ENCODE peak calls at places on chromosome 1, in seven cellular contexts. One of them, this sample, is unnamed. For H3K4me1 and H3K36me3, the result is how much of the 10 kb centered on the place peaks cover.

GRCh38 chr1:157969693-157970485 is 23.6 kb upstream of the KIRREL1 start:
- DNase-seq in sigmoid colon: peak
- DNase-seq in breast epithelium: no peak
- DNase-seq in naive thymus-derived CD4-positive, alpha-beta T cell: no peak
- DNase-seq in heart right ventricle: no peak
- DNase-seq in PC-3: peak
- DNase-seq in pancreas: no peak
- DNase-seq in this sample: peak

GRCh38 chr1:153567621-153568366 is 2.1 kb upstream of the S100A2 start:
- DNase-seq in PC-3: peak
- DNase-seq in pancreas: no peak
- DNase-seq in naive thymus-derived CD4-positive, alpha-beta T cell: no peak
- DNase-seq in sigmoid colon: no peak
- DNase-seq in heart right ventricle: no peak
- DNase-seq in breast epithelium: no peak
- DNase-seq in this sample: no peak

GRCh38 chr1:151616505-151616849 is 4.6 kb downstream of the SNX27 start:
- DNase-seq in sigmoid colon: no peak
- DNase-seq in pancreas: no peak
- DNase-seq in PC-3: peak
- DNase-seq in naive thymus-derived CD4-positive, alpha-beta T cell: no peak
- DNase-seq in breast epithelium: no peak
- DNase-seq in heart right ventricle: no peak
- DNase-seq in this sample: no peak

GRCh38 chr1:38090796-38091195 is 44.2 kb upstream of the POU3F1 start:
- DNase-seq in sigmoid colon: no peak
- DNase-seq in PC-3: no peak
- DNase-seq in heart right ventricle: no peak
- DNase-seq in naive thymus-derived CD4-positive, alpha-beta T cell: no peak
- DNase-seq in pancreas: no peak
- DNase-seq in breast epithelium: no peak
- DNase-seq in this sample: no peak

GRCh38 chr1:23521588-23521987 is 9.4 kb downstream of the E2F2 start:
- DNase-seq in pancreas: no peak
- DNase-seq in PC-3: no peak
- DNase-seq in naive thymus-derived CD4-positive, alpha-beta T cell: no peak
- DNase-seq in sigmoid colon: no peak
- DNase-seq in breast epithelium: no peak
- DNase-seq in heart right ventricle: no peak
- DNase-seq in this sample: no peak

GRCh38 chr1:109495738-109496137 is 1.8 kb downstream of the CYB561D1 start:
- DNase-seq in sigmoid colon: no peak
- DNase-seq in heart right ventricle: no peak
- DNase-seq in PC-3: no peak
- DNase-seq in naive thymus-derived CD4-positive, alpha-beta T cell: no peak
- DNase-seq in pancreas: no peak
- DNase-seq in breast epithelium: no peak
- DNase-seq in this sample: no peak

GRCh38 chr1:206916000-206916709 is 5.6 kb downstream of the FCMR start:
- DNase-seq in pancreas: no peak
- DNase-seq in PC-3: no peak
- DNase-seq in naive thymus-derived CD4-positive, alpha-beta T cell: no peak
- DNase-seq in heart right ventricle: no peak
- DNase-seq in sigmoid colon: no peak
- DNase-seq in breast epithelium: no peak
- DNase-seq in this sample: no peak

GRCh38 chr1:62025892-62026291 is 168.8 kb upstream of the L1TD1 start:
- DNase-seq in breast epithelium: no peak
- DNase-seq in heart right ventricle: no peak
- DNase-seq in pancreas: no peak
- DNase-seq in PC-3: no peak
- DNase-seq in naive thymus-derived CD4-positive, alpha-beta T cell: no peak
- DNase-seq in sigmoid colon: no peak
- DNase-seq in this sample: no peak

GRCh38 chr1:37732111-37732780 is 32.7 kb downstream of the EPHA10 start:
- DNase-seq in sigmoid colon: peak
- DNase-seq in pancreas: no peak
- DNase-seq in PC-3: no peak
- DNase-seq in heart right ventricle: no peak
- DNase-seq in breast epithelium: no peak
- DNase-seq in naive thymus-derived CD4-positive, alpha-beta T cell: no peak
- DNase-seq in this sample: no peak

GRCh38 chr1:240014051-240014450 is 77.6 kb upstream of the FMN2 start:
- DNase-seq in breast epithelium: no peak
- DNase-seq in naive thymus-derived CD4-positive, alpha-beta T cell: no peak
- DNase-seq in heart right ventricle: no peak
- DNase-seq in sigmoid colon: no peak
- DNase-seq in pancreas: no peak
- DNase-seq in PC-3: no peak
- DNase-seq in this sample: no peak

GRCh38 chr1:170863600-170863999 is 71.7 kb upstream of the MROH9 start:
- DNase-seq in sigmoid colon: no peak
- DNase-seq in heart right ventricle: no peak
- DNase-seq in PC-3: no peak
- DNase-seq in pancreas: no peak
- DNase-seq in breast epithelium: no peak
- DNase-seq in naive thymus-derived CD4-positive, alpha-beta T cell: no peak
- DNase-seq in this sample: no peak

GRCh38 chr1:19260211-19261138 is 8.9 kb downstream of the MRTO4 start:
- DNase-seq in sigmoid colon: no peak
- DNase-seq in naive thymus-derived CD4-positive, alpha-beta T cell: no peak
- DNase-seq in PC-3: peak
- DNase-seq in breast epithelium: no peak
- DNase-seq in pancreas: no peak
- DNase-seq in heart right ventricle: no peak
- DNase-seq in this sample: no peak

GRCh38 chr1:10308001-10308400 is 90.9 kb upstream of the PGD start:
- DNase-seq in PC-3: no peak
- DNase-seq in breast epithelium: no peak
- DNase-seq in naive thymus-derived CD4-positive, alpha-beta T cell: peak
- DNase-seq in heart right ventricle: no peak
- DNase-seq in sigmoid colon: no peak
- DNase-seq in pancreas: no peak
- DNase-seq in this sample: no peak

GRCh38 chr1:906532-907420 is 16.9 kb upstream of the SAMD11 start:
- DNase-seq in heart right ventricle: no peak
- DNase-seq in pancreas: no peak
- DNase-seq in sigmoid colon: peak
- DNase-seq in breast epithelium: peak
- DNase-seq in PC-3: peak
- DNase-seq in naive thymus-derived CD4-positive, alpha-beta T cell: no peak
- DNase-seq in this sample: no peak

GRCh38 chr1:220432408-220432807 is 95.5 kb upstream of the MARK1 start:
- DNase-seq in heart right ventricle: no peak
- DNase-seq in pancreas: no peak
- DNase-seq in sigmoid colon: no peak
- DNase-seq in PC-3: peak
- DNase-seq in naive thymus-derived CD4-positive, alpha-beta T cell: no peak
- DNase-seq in breast epithelium: no peak
- DNase-seq in this sample: no peak

GRCh38 chr1:227526524-227526923 is 36.8 kb upstream of the ZNF678 start:
- DNase-seq in PC-3: no peak
- DNase-seq in heart right ventricle: no peak
- DNase-seq in naive thymus-derived CD4-positive, alpha-beta T cell: no peak
- DNase-seq in breast epithelium: no peak
- DNase-seq in pancreas: no peak
- DNase-seq in sigmoid colon: no peak
- DNase-seq in this sample: no peak

GRCh38 chr1:53557830-53558784 is 98.9 kb downstream of the DMRTB1 start:
- DNase-seq in PC-3: no peak
- DNase-seq in heart right ventricle: no peak
- DNase-seq in breast epithelium: peak
- DNase-seq in pancreas: no peak
- DNase-seq in naive thymus-derived CD4-positive, alpha-beta T cell: no peak
- DNase-seq in sigmoid colon: peak
- DNase-seq in this sample: no peak

DNA sequence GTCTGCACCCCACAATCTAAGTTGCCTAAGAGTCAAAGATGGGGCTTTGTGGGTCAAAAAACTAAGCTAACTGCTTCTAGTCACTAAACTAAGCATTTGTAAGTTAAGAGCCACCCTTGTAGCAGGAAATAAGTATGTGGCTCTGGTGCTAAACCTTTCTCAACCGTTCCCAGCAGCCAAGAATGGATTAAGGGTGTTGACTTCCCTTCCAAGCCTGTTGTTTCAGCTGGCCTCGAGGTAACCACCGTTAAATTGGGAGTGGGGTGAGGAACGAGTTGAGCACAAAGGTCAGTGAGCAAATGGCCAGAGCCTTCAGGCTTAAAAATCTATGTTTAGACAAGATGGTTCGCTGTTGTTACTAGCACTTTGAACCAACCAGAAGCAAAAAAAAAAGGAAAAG is 169.1 kb downstream of the TRIM33 start:
- DNase-seq in pancreas: no peak
- DNase-seq in heart right ventricle: no peak
- DNase-seq in breast epithelium: no peak
- DNase-seq in PC-3: no peak
- DNase-seq in naive thymus-derived CD4-positive, alpha-beta T cell: no peak
- DNase-seq in sigmoid colon: no peak
- DNase-seq in this sample: no peak
- H3K4me3 ChIP-seq in pancreas: no peak
- H3K4me3 ChIP-seq in heart right ventricle: no peak
- H3K4me3 ChIP-seq in breast epithelium: no peak
- H3K4me3 ChIP-seq in PC-3: no peak
- H3K4me3 ChIP-seq in naive thymus-derived CD4-positive, alpha-beta T cell: peak
- H3K4me3 ChIP-seq in sigmoid colon: no peak
- H3K4me3 ChIP-seq in this sample: no peak

GRCh38 chr1:156122086-156122485 is 7.6 kb downstream of the LMNA start:
- DNase-seq in heart right ventricle: no peak
- DNase-seq in pancreas: no peak
- DNase-seq in breast epithelium: no peak
- DNase-seq in naive thymus-derived CD4-positive, alpha-beta T cell: no peak
- DNase-seq in sigmoid colon: no peak
- DNase-seq in PC-3: no peak
- DNase-seq in this sample: no peak
- H3K4me1 ChIP-seq in heart right ventricle: half or more
- H3K4me1 ChIP-seq in pancreas: half or more
- H3K4me1 ChIP-seq in breast epithelium: under half
- H3K4me1 ChIP-seq in naive thymus-derived CD4-positive, alpha-beta T cell: under half
- H3K4me1 ChIP-seq in sigmoid colon: half or more
- H3K4me1 ChIP-seq in PC-3: half or more
- H3K4me1 ChIP-seq in this sample: half or more

GRCh38 chr1:40989066-40989465 is 9.6 kb downstream of the CTPS1 start:
- DNase-seq in sigmoid colon: no peak
- DNase-seq in heart right ventricle: no peak
- DNase-seq in naive thymus-derived CD4-positive, alpha-beta T cell: no peak
- DNase-seq in pancreas: no peak
- DNase-seq in breast epithelium: no peak
- DNase-seq in PC-3: no peak
- DNase-seq in this sample: no peak

GRCh38 chr1:40986328-40986783 is 6.9 kb downstream of the CTPS1 start:
- DNase-seq in sigmoid colon: no peak
- DNase-seq in PC-3: no peak
- DNase-seq in naive thymus-derived CD4-positive, alpha-beta T cell: no peak
- DNase-seq in pancreas: no peak
- DNase-seq in breast epithelium: no peak
- DNase-seq in heart right ventricle: no peak
- DNase-seq in this sample: no peak

GRCh38 chr1:40986929-40987328 is 7.4 kb downstream of the CTPS1 start:
- DNase-seq in naive thymus-derived CD4-positive, alpha-beta T cell: no peak
- DNase-seq in heart right ventricle: no peak
- DNase-seq in pancreas: no peak
- DNase-seq in sigmoid colon: no peak
- DNase-seq in PC-3: no peak
- DNase-seq in breast epithelium: no peak
- DNase-seq in this sample: no peak

GRCh38 chr1:40987439-40988276 is 8.2 kb downstream of the CTPS1 start:
- DNase-seq in breast epithelium: no peak
- DNase-seq in pancreas: no peak
- DNase-seq in PC-3: no peak
- DNase-seq in naive thymus-derived CD4-positive, alpha-beta T cell: no peak
- DNase-seq in sigmoid colon: peak
- DNase-seq in heart right ventricle: no peak
- DNase-seq in this sample: no peak

GRCh38 chr1:40988280-40988679 is 8.8 kb downstream of the CTPS1 start:
- DNase-seq in heart right ventricle: no peak
- DNase-seq in pancreas: no peak
- DNase-seq in sigmoid colon: no peak
- DNase-seq in breast epithelium: no peak
- DNase-seq in naive thymus-derived CD4-positive, alpha-beta T cell: no peak
- DNase-seq in PC-3: no peak
- DNase-seq in this sample: no peak
- H3K36me3 ChIP-seq in heart right ventricle: half or more
- H3K36me3 ChIP-seq in pancreas: under half
- H3K36me3 ChIP-seq in sigmoid colon: half or more
- H3K36me3 ChIP-seq in breast epithelium: under half
- H3K36me3 ChIP-seq in naive thymus-derived CD4-positive, alpha-beta T cell: under half
- H3K36me3 ChIP-seq in PC-3: half or more
- H3K36me3 ChIP-seq in this sample: half or more

GRCh38 chr1:156928043-156928602 is 7.7 kb downstream of the LRRC71 start:
- DNase-seq in breast epithelium: no peak
- DNase-seq in PC-3: no peak
- DNase-seq in heart right ventricle: no peak
- DNase-seq in naive thymus-derived CD4-positive, alpha-beta T cell: no peak
- DNase-seq in sigmoid colon: no peak
- DNase-seq in pancreas: no peak
- DNase-seq in this sample: no peak
- H3K4me3 ChIP-seq in breast epithelium: peak
- H3K4me3 ChIP-seq in PC-3: peak
- H3K4me3 ChIP-seq in heart right ventricle: peak
- H3K4me3 ChIP-seq in naive thymus-derived CD4-positive, alpha-beta T cell: no peak
- H3K4me3 ChIP-seq in sigmoid colon: no peak
- H3K4me3 ChIP-seq in pancreas: no peak
- H3K4me3 ChIP-seq in this sample: no peak

GRCh38 chr1:2471159-2471471 is 5.0 kb upstream of the PLCH2 start:
- DNase-seq in PC-3: no peak
- DNase-seq in naive thymus-derived CD4-positive, alpha-beta T cell: no peak
- DNase-seq in pancreas: no peak
- DNase-seq in breast epithelium: no peak
- DNase-seq in heart right ventricle: no peak
- DNase-seq in sigmoid colon: no peak
- DNase-seq in this sample: no peak

GRCh38 chr1:2472561-2473166 is 3.4 kb upstream of the PLCH2 start:
- DNase-seq in PC-3: no peak
- DNase-seq in sigmoid colon: no peak
- DNase-seq in breast epithelium: no peak
- DNase-seq in heart right ventricle: no peak
- DNase-seq in naive thymus-derived CD4-positive, alpha-beta T cell: no peak
- DNase-seq in pancreas: no peak
- DNase-seq in this sample: no peak

GRCh38 chr1:2473198-2473597 is 2.9 kb upstream of the PLCH2 start:
- DNase-seq in naive thymus-derived CD4-positive, alpha-beta T cell: no peak
- DNase-seq in breast epithelium: no peak
- DNase-seq in sigmoid colon: no peak
- DNase-seq in pancreas: no peak
- DNase-seq in heart right ventricle: no peak
- DNase-seq in PC-3: no peak
- DNase-seq in this sample: no peak

GRCh38 chr1:2471587-2472001 is 4.5 kb upstream of the PLCH2 start:
- DNase-seq in heart right ventricle: no peak
- DNase-seq in pancreas: no peak
- DNase-seq in PC-3: no peak
- DNase-seq in breast epithelium: no peak
- DNase-seq in sigmoid colon: no peak
- DNase-seq in naive thymus-derived CD4-positive, alpha-beta T cell: no peak
- DNase-seq in this sample: no peak

DNA sequence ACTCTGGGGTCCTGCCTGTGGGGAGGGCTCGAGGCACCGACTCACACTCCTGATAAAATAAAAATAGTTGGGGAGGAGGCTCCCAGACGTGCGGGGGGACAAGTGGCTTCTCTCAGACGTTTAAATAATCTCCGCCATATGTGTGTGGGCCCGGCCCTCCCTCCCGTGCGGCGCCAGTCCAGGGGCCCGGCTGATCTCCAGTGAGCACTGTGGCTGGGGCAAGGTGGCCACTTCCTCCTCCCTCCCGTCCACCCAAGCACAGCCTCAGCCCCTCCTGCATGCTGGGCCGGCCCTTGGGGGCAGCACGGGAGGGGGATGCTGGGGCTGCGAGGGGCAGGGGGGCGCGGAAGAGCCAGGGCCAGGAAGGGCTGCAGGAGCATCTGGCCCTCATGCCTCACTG is 4.0 kb upstream of the PLCH2 start:
- DNase-seq in heart right ventricle: no peak
- DNase-seq in sigmoid colon: no peak
- DNase-seq in PC-3: no peak
- DNase-seq in pancreas: no peak
- DNase-seq in breast epithelium: no peak
- DNase-seq in naive thymus-derived CD4-positive, alpha-beta T cell: no peak
- DNase-seq in this sample: no peak
- H3K4me1 ChIP-seq in heart right ventricle: under half
- H3K4me1 ChIP-seq in sigmoid colon: under half
- H3K4me1 ChIP-seq in PC-3: under half
- H3K4me1 ChIP-seq in pancreas: under half
- H3K4me1 ChIP-seq in breast epithelium: under half
- H3K4me1 ChIP-seq in naive thymus-derived CD4-positive, alpha-beta T cell: under half
- H3K4me1 ChIP-seq in this sample: under half

This sample was measured in HAP-1.